ENCODE peak calls at places on chromosomes 4 and X, in seven cellular contexts. L, H, R, X, P, K and D are unnamed samples.

GRCh38 chr4:2352171-2352570 is 66.3 kb downstream of the ZFYVE28 start:
- DNase-seq in L (peak), H (peak), R (no peak), X (no peak), P (no peak), K (peak), D (no peak)

GRCh38 chrX:389021-389441 is 2.3 kb upstream of the PPP2R3B start:
- DNase-seq in L (no peak), H (no peak), R (no peak), X (no peak), P (no peak), K (no peak), D (no peak)

GRCh38 chrX:130975947-130976346 is 72.9 kb upstream of the ENOX2 start:
- DNase-seq in L (no peak), H (peak), R (peak), X (no peak), P (peak), K (no peak), D (no peak)

GRCh38 chr4:38572798-38573197 is 91.2 kb upstream of the KLF3 start:
- DNase-seq in L (no peak), H (no peak), R (no peak), X (no peak), P (no peak), K (no peak), D (no peak)

GRCh38 chrX:64265265-64265664 is 34.9 kb upstream of the ASB12 start:
- DNase-seq in L (no peak), H (no peak), R (no peak), X (no peak), P (no peak), K (no peak), D (no peak)

GRCh38 chr4:164779080-164779479 is 25.1 kb downstream of the SMIM31 start:
- DNase-seq in L (no peak), H (no peak), R (no peak), X (no peak), P (no peak), K (no peak), D (no peak)

GRCh38 chrX:74318672-74319071 is 14.7 kb downstream of the ZCCHC13 start:
- DNase-seq in L (no peak), H (peak), R (no peak), X (no peak), P (no peak), K (no peak), D (no peak)

GRCh38 chr4:159283697-159284492 is 181.0 kb downstream of the RAPGEF2 start:
- DNase-seq in L (no peak), H (no peak), R (no peak), X (no peak), P (peak), K (no peak), D (no peak)

GRCh38 chr4:81314196-81314896 is 99.3 kb upstream of the PRKG2 start:
- DNase-seq in L (no peak), H (peak), R (no peak), X (peak), P (peak), K (peak), D (peak)

GRCh38 chr4:187586892-187587291 is 408.7 kb upstream of the ZFP42 start:
- DNase-seq in L (no peak), H (no peak), R (no peak), X (no peak), P (no peak), K (no peak), D (no peak)

GRCh38 chrX:107659286-107659685 is 31.0 kb downstream of the PRPS1 start:
- DNase-seq in L (no peak), H (no peak), R (no peak), X (no peak), P (no peak), K (no peak), D (no peak)

GRCh38 chrX:134603806-134604700 is 54.2 kb downstream of the PLAC1 start:
- DNase-seq in L (no peak), H (no peak), R (peak), X (no peak), P (peak), K (no peak), D (no peak)

GRCh38 chr4:70138751-70139150 is 15.3 kb upstream of the PRR27 start:
- DNase-seq in L (no peak), H (no peak), R (no peak), X (no peak), P (no peak), K (no peak), D (no peak)

GRCh38 chrX:73851014-73852009 is 288.3 kb downstream of the CHIC1 start:
- DNase-seq in L (no peak), H (peak), R (no peak), X (peak), P (peak), K (no peak), D (no peak)

GRCh38 chr4:78031457-78031856 is 25.7 kb upstream of the FRAS1 start:
- DNase-seq in L (no peak), H (no peak), R (no peak), X (no peak), P (no peak), K (no peak), D (no peak)

DNA sequence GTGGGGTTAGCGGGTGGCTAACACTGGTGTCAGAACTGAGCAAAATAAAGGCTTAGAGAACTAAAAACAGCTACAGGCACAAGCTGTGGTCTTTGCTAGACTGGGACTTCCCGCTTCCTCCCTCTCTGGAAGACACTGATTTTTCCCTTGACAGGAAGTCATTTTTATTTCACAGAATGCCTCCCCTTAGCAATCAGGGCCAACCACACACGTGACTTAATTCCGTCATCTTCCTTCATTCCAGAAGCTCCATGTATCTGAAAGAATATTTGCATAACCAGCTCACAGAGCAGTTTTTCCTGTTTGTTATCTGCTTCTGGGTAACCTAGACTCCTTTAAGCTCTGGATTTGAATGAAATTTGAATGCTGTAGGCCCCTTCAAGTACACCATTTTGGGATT is 327.5 kb upstream of the FRG1 start:
- DNase-seq in L (no peak), H (no peak), R (no peak), X (no peak), P (no peak), K (no peak), D (no peak)
- H3K27ac ChIP-seq in L (no peak), H (no peak), R (no peak), X (no peak), P (no peak), K (no peak), D (no peak)

GRCh38 chr4:54225671-54226398 is 3.3 kb upstream of the PDGFRA start:
- DNase-seq in L (no peak), H (no peak), R (no peak), X (no peak), P (no peak), K (no peak), D (no peak)
- H3K4me3 ChIP-seq in L (peak), H (peak), R (peak), X (peak), P (no peak), K (peak), D (peak)

DNA sequence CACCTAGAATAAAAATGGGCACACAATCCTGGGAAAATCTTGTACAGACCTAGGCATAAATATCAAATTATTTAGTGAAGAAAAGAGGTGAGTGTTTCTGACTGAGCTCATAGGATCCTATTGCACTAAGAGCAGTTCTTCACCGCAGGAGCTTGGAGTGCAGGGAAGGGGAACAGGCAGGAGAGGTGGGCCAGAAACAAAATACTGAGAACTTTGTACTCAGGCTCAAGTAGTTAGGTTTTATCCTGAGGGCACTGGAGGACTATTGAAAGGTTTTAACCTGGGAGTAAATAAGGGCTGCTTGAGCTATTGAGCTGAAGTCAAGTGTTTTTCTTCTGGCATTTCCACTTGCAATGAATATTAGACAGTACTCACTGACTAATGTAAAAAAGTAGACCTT is 12.2 kb downstream of the EPHA5 start:
- DNase-seq in L (no peak), H (no peak), R (no peak), X (no peak), P (no peak), K (no peak), D (no peak)
- H3K27ac ChIP-seq in L (no peak), H (no peak), R (no peak), X (no peak), P (no peak), K (no peak), D (no peak)

GRCh38 chr4:104519588-104519987 is 24.9 kb upstream of the CXXC4 start:
- DNase-seq in L (no peak), H (no peak), R (no peak), X (no peak), P (no peak), K (no peak), D (no peak)

GRCh38 chr4:104516884-104517283 is 22.2 kb upstream of the CXXC4 start:
- DNase-seq in L (no peak), H (no peak), R (no peak), X (no peak), P (no peak), K (no peak), D (no peak)
- H3K4me3 ChIP-seq in L (no peak), H (no peak), R (no peak), X (no peak), P (no peak), K (no peak), D (no peak)

GRCh38 chrX:13404364-13404763 is 84.5 kb upstream of the ATXN3L start:
- DNase-seq in L (no peak), H (no peak), R (no peak), X (no peak), P (no peak), K (no peak), D (no peak)

GRCh38 chrX:13401724-13402123 is 81.9 kb upstream of the ATXN3L start:
- DNase-seq in L (no peak), H (no peak), R (no peak), X (no peak), P (no peak), K (no peak), D (no peak)

GRCh38 chrX:13396887-13397286 is 77.0 kb upstream of the ATXN3L start:
- DNase-seq in L (no peak), H (no peak), R (no peak), X (no peak), P (peak), K (no peak), D (no peak)

GRCh38 chrX:13398073-13398823 is 78.4 kb upstream of the ATXN3L start:
- DNase-seq in L (no peak), H (peak), R (peak), X (peak), P (peak), K (no peak), D (peak)

DNA sequence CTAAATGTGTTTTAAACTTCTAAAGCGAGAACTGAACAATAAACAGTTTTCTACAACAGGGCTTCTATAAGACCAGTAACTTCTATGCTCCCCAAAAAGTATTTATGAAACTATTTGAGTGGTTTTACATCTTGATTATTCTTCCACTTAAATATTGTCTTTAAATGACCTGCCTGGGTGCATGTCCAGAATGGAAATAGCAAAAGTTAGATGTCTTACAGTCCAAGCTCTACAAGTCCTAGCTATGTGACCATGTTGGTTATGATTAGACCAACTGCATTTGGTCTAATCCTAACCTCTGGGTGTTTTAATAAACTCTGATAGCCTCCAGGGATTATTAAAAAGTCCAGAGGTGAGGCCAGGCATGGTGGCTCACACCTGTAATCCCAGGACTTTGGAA is 79.0 kb upstream of the ATXN3L start:
- DNase-seq in L (no peak), H (no peak), R (no peak), X (no peak), P (no peak), K (no peak), D (no peak)
- H3K27ac ChIP-seq in L (no peak), H (no peak), R (no peak), X (peak), P (peak), K (peak), D (peak)

GRCh38 chrX:24153796-24154189 is 4.3 kb downstream of the ZFX start:
- DNase-seq in L (no peak), H (no peak), R (no peak), X (no peak), P (no peak), K (no peak), D (no peak)
- H3K4me3 ChIP-seq in L (no peak), H (no peak), R (no peak), X (no peak), P (no peak), K (peak), D (no peak)

DNA sequence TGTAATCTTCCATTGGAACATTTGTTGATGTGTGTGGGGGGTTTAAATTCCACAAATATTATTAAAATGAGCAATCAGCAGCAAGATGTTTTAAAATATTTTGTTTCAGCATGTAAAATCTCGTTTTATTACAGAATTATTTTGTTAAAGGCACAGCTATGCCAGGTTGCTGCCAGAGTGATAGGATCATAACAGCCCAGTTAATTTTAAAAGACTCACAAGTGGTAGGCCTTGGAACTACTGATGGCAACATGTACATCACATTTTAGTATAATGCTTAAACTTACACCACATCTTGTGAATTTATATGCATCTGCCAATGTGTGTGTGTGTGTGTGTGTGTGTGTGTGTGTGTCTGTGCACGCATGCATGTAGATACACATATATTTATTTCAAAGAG is 97.8 kb upstream of the SPRY1 start:
- DNase-seq in L (no peak), H (no peak), R (no peak), X (no peak), P (no peak), K (no peak), D (no peak)
- H3K27ac ChIP-seq in L (peak), H (no peak), R (no peak), X (peak), P (no peak), K (peak), D (no peak)